ENCODE peak calls at places on chromosome 1, in ten cellular contexts. X, H, Y, J, R, L, Q, M, O and U are unnamed samples.

GRCh38 chr1:63272811-63273210 is 49.6 kb upstream of the FOXD3 start:
- DNase-seq in X (no peak), H (no peak), Y (no peak), J (no peak), R (no peak), L (no peak), Q (no peak), M (no peak), O (no peak), U (no peak)

GRCh38 chr1:28126778-28127430 is 38.5 kb upstream of the EYA3 start:
- DNase-seq in X (no peak), H (no peak), Y (no peak), J (no peak), R (no peak), L (no peak), Q (no peak), M (no peak), O (no peak), U (no peak)

GRCh38 chr1:195122497-195122896 is 1485.7 kb downstream of the KCNT2 start:
- DNase-seq in X (no peak), H (no peak), Y (no peak), J (no peak), R (no peak), L (no peak), Q (no peak), M (no peak), O (no peak), U (no peak)

GRCh38 chr1:110626890-110627289 is 20.7 kb upstream of the KCNA2 start:
- DNase-seq in X (no peak), H (no peak), Y (no peak), J (no peak), R (no peak), L (no peak), Q (no peak), M (no peak), O (no peak), U (no peak)

GRCh38 chr1:41380979-41381690 is 19.9 kb downstream of the FOXO6 start:
- DNase-seq in X (no peak), H (peak), Y (peak), J (no peak), R (no peak), L (peak), Q (no peak), M (no peak), O (no peak), U (no peak)

GRCh38 chr1:198681247-198681646 is 42.4 kb downstream of the PTPRC start:
- DNase-seq in X (no peak), H (no peak), Y (no peak), J (peak), R (no peak), L (no peak), Q (no peak), M (no peak), O (no peak), U (no peak)

GRCh38 chr1:171743014-171743870 is 1.4 kb upstream of the VAMP4 start:
- DNase-seq in X (peak), H (no peak), Y (no peak), J (peak), R (peak), L (no peak), Q (peak), M (no peak), O (no peak), U (peak)

GRCh38 chr1:2233997-2234761 is 6.1 kb downstream of the SKI start:
- DNase-seq in X (peak), H (peak), Y (no peak), J (peak), R (peak), L (peak), Q (peak), M (no peak), O (peak), U (peak)